ENCODE peak calls at places on chromosome 22, in ten cellular contexts. Q is A549; A is choroid plexus epithelial cell; Y is gastrocnemius medialis; T is DMS79; B is GM23338; P is CD8-positive, alpha-beta memory T cell; G is stimulated activated CD8-positive, alpha-beta memory T cell treated with anti-CD3 and anti-CD28 coated beads, Interleukin-15, amount 100 ng/mL, for 1 hour; V is GM03348; C is keratinocyte. L is an unnamed sample.

GRCh38 chr22:25064894-25065560 is 112.5 kb downstream of the KIAA1671 start:
- DNase-seq in Q (no peak), A (no peak), Y (no peak), T (no peak), B (no peak), P (no peak), G (no peak), V (no peak), C (no peak), L (no peak)

GRCh38 chr22:46813816-46814597 is 51.6 kb downstream of the TBC1D22A start:
- DNase-seq in Q (no peak), A (peak), Y (no peak), T (no peak), B (no peak), P (no peak), G (no peak), V (peak), C (no peak), L (no peak)

GRCh38 chr22:37804502-37804885 is 3.2 kb upstream of the GCAT start:
- DNase-seq in Q (no peak), A (no peak), Y (no peak), T (no peak), B (peak), P (no peak), G (no peak), V (peak), C (no peak), L (no peak)

GRCh38 chr22:29072193-29072978 is 449 bp upstream of the KREMEN1 start:
- DNase-seq in Q (peak), A (peak), Y (peak), T (peak), B (peak), P (peak), G (peak), V (peak), C (peak), L (no peak)

GRCh38 chr22:42622061-42622710 is 7.5 kb upstream of the POLDIP3 start:
- DNase-seq in Q (no peak), A (no peak), Y (peak), T (no peak), B (no peak), P (no peak), G (no peak), V (no peak), C (no peak), L (no peak)

GRCh38 chr22:50317178-50317577 is 9.6 kb downstream of the DENND6B start:
- DNase-seq in Q (no peak), A (no peak), Y (no peak), T (no peak), B (no peak), P (no peak), G (no peak), V (no peak), C (no peak), L (no peak)

GRCh38 chr22:36331912-36332622 is 55.7 kb downstream of the MYH9 start:
- DNase-seq in Q (peak), A (peak), Y (peak), T (peak), B (no peak), P (peak), G (no peak), V (peak), C (no peak), L (no peak)

GRCh38 chr22:39178206-39179111 is 26.0 kb upstream of the CBX7 start:
- DNase-seq in Q (no peak), A (peak), Y (no peak), T (no peak), B (no peak), P (no peak), G (no peak), V (peak), C (no peak), L (no peak)

GRCh38 chr22:30002861-30003489 is 77.3 kb upstream of the HORMAD2 start:
- DNase-seq in Q (no peak), A (no peak), Y (no peak), T (no peak), B (no peak), P (no peak), G (no peak), V (no peak), C (no peak), L (no peak)

GRCh38 chr22:49124588-49124987 is 703.1 kb downstream of the BRD1 start:
- DNase-seq in Q (no peak), A (no peak), Y (no peak), T (no peak), B (no peak), P (no peak), G (no peak), V (no peak), C (no peak), L (no peak)

GRCh38 chr22:28123989-28124766 is 205.1 kb upstream of the PITPNB start:
- DNase-seq in Q (no peak), A (no peak), Y (no peak), T (no peak), B (no peak), P (no peak), G (no peak), V (no peak), C (no peak), L (no peak)

GRCh38 chr22:44975444-44976262 is 34.2 kb downstream of the PHF21B start:
- DNase-seq in Q (peak), A (peak), Y (no peak), T (no peak), B (peak), P (peak), G (peak), V (peak), C (peak), L (peak)

GRCh38 chr22:41197808-41198585 is 7.1 kb upstream of the L3MBTL2 start:
- DNase-seq in Q (peak), A (no peak), Y (no peak), T (peak), B (peak), P (peak), G (no peak), V (no peak), C (no peak), L (no peak)

GRCh38 chr22:42918500-42918899 is 61.4 kb upstream of the ARFGAP3 start:
- DNase-seq in Q (no peak), A (no peak), Y (no peak), T (no peak), B (no peak), P (no peak), G (no peak), V (no peak), C (no peak), L (no peak)

GRCh38 chr22:28674121-28674563 is 5.5 kb downstream of the TTC28 start:
- DNase-seq in Q (no peak), A (peak), Y (no peak), T (no peak), B (no peak), P (peak), G (no peak), V (peak), C (no peak), L (no peak)

GRCh38 chr22:44091751-44092150 is 67.6 kb downstream of the PARVB start:
- DNase-seq in Q (no peak), A (no peak), Y (no peak), T (no peak), B (no peak), P (no peak), G (no peak), V (no peak), C (no peak), L (no peak)

GRCh38 chr22:38257650-38258246 is 15.1 kb downstream of the TMEM184B start:
- DNase-seq in Q (no peak), A (no peak), Y (no peak), T (peak), B (peak), P (no peak), G (no peak), V (no peak), C (no peak), L (no peak)

GRCh38 chr22:32050678-32051515 is 7.8 kb downstream of the SLC5A1 start:
- DNase-seq in Q (peak), A (peak), Y (peak), T (no peak), B (peak), P (peak), G (no peak), V (peak), C (peak), L (peak)

GRCh38 chr22:30262917-30263741 is 3.5 kb downstream of the OSM start:
- DNase-seq in Q (no peak), A (peak), Y (peak), T (peak), B (peak), P (peak), G (peak), V (peak), C (no peak), L (no peak)

GRCh38 chr22:47061226-47061625 is 298.8 kb downstream of the TBC1D22A start:
- DNase-seq in Q (no peak), A (no peak), Y (no peak), T (no peak), B (no peak), P (no peak), G (no peak), V (no peak), C (no peak), L (no peak)

GRCh38 chr22:44224166-44224565 is 43.4 kb downstream of the PARVG start:
- DNase-seq in Q (no peak), A (no peak), Y (no peak), T (no peak), B (no peak), P (no peak), G (no peak), V (no peak), C (peak), L (no peak)

GRCh38 chr22:23386822-23387580 is 193.1 kb downstream of the IGLL1 start:
- DNase-seq in Q (no peak), A (no peak), Y (no peak), T (no peak), B (no peak), P (no peak), G (no peak), V (no peak), C (no peak), L (no peak)

GRCh38 chr22:50621491-50621880 is 6.5 kb downstream of the ARSA start:
- DNase-seq in Q (no peak), A (no peak), Y (no peak), T (no peak), B (no peak), P (no peak), G (no peak), V (peak), C (no peak), L (no peak)

GRCh38 chr22:39471421-39472141 is 14.8 kb downstream of the MGAT3 start:
- DNase-seq in Q (no peak), A (peak), Y (no peak), T (no peak), B (no peak), P (no peak), G (no peak), V (peak), C (no peak), L (no peak)

GRCh38 chr22:39219071-39220050 is 25.4 kb downstream of the PDGFB start:
- DNase-seq in Q (no peak), A (no peak), Y (no peak), T (no peak), B (peak), P (no peak), G (no peak), V (no peak), C (no peak), L (no peak)

GRCh38 chr22:32843300-32843699 is 41.8 kb downstream of the TIMP3 start:
- DNase-seq in Q (no peak), A (no peak), Y (no peak), T (no peak), B (no peak), P (no peak), G (no peak), V (no peak), C (no peak), L (no peak)

GRCh38 chr22:24697671-24698082 is 76.8 kb downstream of the PIWIL3 start:
- DNase-seq in Q (no peak), A (no peak), Y (peak), T (peak), B (no peak), P (no peak), G (no peak), V (no peak), C (peak), L (no peak)

GRCh38 chr22:20324139-20324516 is 4.3 kb upstream of the DGCR6L start:
- DNase-seq in Q (no peak), A (no peak), Y (no peak), T (no peak), B (no peak), P (no peak), G (no peak), V (no peak), C (no peak), L (no peak)

GRCh38 chr22:30695351-30695762 is 683 bp downstream of the OSBP2 start:
- DNase-seq in Q (no peak), A (no peak), Y (no peak), T (no peak), B (no peak), P (no peak), G (no peak), V (no peak), C (no peak), L (no peak)

GRCh38 chr22:39319284-39320170 is at the start of gene RPL3:
- DNase-seq in Q (peak), A (peak), Y (peak), T (peak), B (peak), P (peak), G (peak), V (peak), C (peak), L (peak)

GRCh38 chr22:22545084-22545483 is 14.0 kb downstream of the PRAME start:
- DNase-seq in Q (no peak), A (no peak), Y (no peak), T (no peak), B (no peak), P (no peak), G (no peak), V (no peak), C (no peak), L (no peak)

L was measured in GM04504.